ENCODE peak calls at places on chromosomes 3 and 15, in four cellular contexts. One of them, this sample, is unnamed. For H3K9me3, the result is how much of the 10 kb centered on the place peaks cover.

GRCh38 chr15:78422571-78423340 is 15.3 kb upstream of the IREB2 start:
- DNase-seq in pancreas: peak
- DNase-seq in OCI-LY7: peak
- DNase-seq in mammary epithelial cell: peak
- DNase-seq in this sample: peak

GRCh38 chr15:75672646-75673425 is 25.1 kb downstream of the SNX33 start:
- DNase-seq in pancreas: peak
- DNase-seq in OCI-LY7: no peak
- DNase-seq in mammary epithelial cell: no peak
- DNase-seq in this sample: no peak

GRCh38 chr3:39237012-39237411 is 42.8 kb downstream of the CX3CR1 start:
- DNase-seq in pancreas: no peak
- DNase-seq in OCI-LY7: no peak
- DNase-seq in mammary epithelial cell: no peak
- DNase-seq in this sample: no peak

GRCh38 chr15:63462053-63462452 is 42.3 kb upstream of the USP3 start:
- DNase-seq in pancreas: no peak
- DNase-seq in OCI-LY7: no peak
- DNase-seq in mammary epithelial cell: no peak
- DNase-seq in this sample: no peak

GRCh38 chr3:72031581-72031980 is 246.6 kb upstream of the PROK2 start:
- DNase-seq in pancreas: no peak
- DNase-seq in OCI-LY7: no peak
- DNase-seq in mammary epithelial cell: peak
- DNase-seq in this sample: peak

GRCh38 chr3:31960793-31961431 is 20.1 kb downstream of the OSBPL10 start:
- DNase-seq in pancreas: no peak
- DNase-seq in OCI-LY7: peak
- DNase-seq in mammary epithelial cell: peak
- DNase-seq in this sample: no peak

GRCh38 chr3:193711964-193712598 is 119.1 kb downstream of the OPA1 start:
- DNase-seq in pancreas: no peak
- DNase-seq in OCI-LY7: no peak
- DNase-seq in mammary epithelial cell: no peak
- DNase-seq in this sample: no peak

GRCh38 chr15:83658406-83658805 is 4.5 kb downstream of the ADAMTSL3 start:
- DNase-seq in pancreas: no peak
- DNase-seq in OCI-LY7: no peak
- DNase-seq in mammary epithelial cell: no peak
- DNase-seq in this sample: no peak

GRCh38 chr3:113079532-113079931 is 88.7 kb downstream of the GTPBP8 start:
- DNase-seq in pancreas: no peak
- DNase-seq in OCI-LY7: no peak
- DNase-seq in mammary epithelial cell: no peak
- DNase-seq in this sample: no peak

GRCh38 chr3:152071924-152072323 is 196.8 kb upstream of the MBNL1 start:
- DNase-seq in pancreas: no peak
- DNase-seq in OCI-LY7: peak
- DNase-seq in mammary epithelial cell: peak
- DNase-seq in this sample: no peak

GRCh38 chr3:118823626-118824025 is 211.0 kb downstream of the IGSF11 start:
- DNase-seq in pancreas: no peak
- DNase-seq in OCI-LY7: no peak
- DNase-seq in mammary epithelial cell: no peak
- DNase-seq in this sample: no peak

GRCh38 chr3:36792342-36792741 is 28.0 kb upstream of the DCLK3 start:
- DNase-seq in pancreas: no peak
- DNase-seq in OCI-LY7: peak
- DNase-seq in mammary epithelial cell: peak
- DNase-seq in this sample: no peak

GRCh38 chr3:111904376-111905241 is 45.5 kb downstream of the PHLDB2 start:
- DNase-seq in pancreas: no peak
- DNase-seq in OCI-LY7: no peak
- DNase-seq in mammary epithelial cell: peak
- DNase-seq in this sample: no peak

GRCh38 chr15:67917037-67917436 is 77.2 kb upstream of the RNU6-1 start:
- DNase-seq in pancreas: no peak
- DNase-seq in OCI-LY7: no peak
- DNase-seq in mammary epithelial cell: peak
- DNase-seq in this sample: no peak

GRCh38 chr3:13484861-13485590 is 4.9 kb downstream of the HDAC11 start:
- DNase-seq in pancreas: peak
- DNase-seq in OCI-LY7: no peak
- DNase-seq in mammary epithelial cell: peak
- DNase-seq in this sample: peak

GRCh38 chr15:93223803-93224202 is 134.8 kb upstream of the RGMA start:
- DNase-seq in pancreas: no peak
- DNase-seq in OCI-LY7: no peak
- DNase-seq in mammary epithelial cell: no peak
- DNase-seq in this sample: no peak

GRCh38 chr3:8503871-8504610 is 2.4 kb downstream of the LMCD1 start:
- DNase-seq in pancreas: no peak
- DNase-seq in OCI-LY7: peak
- DNase-seq in mammary epithelial cell: no peak
- DNase-seq in this sample: no peak

GRCh38 chr3:61830111-61830400 is 268.7 kb downstream of the PTPRG start:
- DNase-seq in pancreas: no peak
- DNase-seq in OCI-LY7: no peak
- DNase-seq in mammary epithelial cell: no peak
- DNase-seq in this sample: no peak

GRCh38 chr3:61828158-61828874 is 266.9 kb downstream of the PTPRG start:
- DNase-seq in pancreas: no peak
- DNase-seq in OCI-LY7: no peak
- DNase-seq in mammary epithelial cell: no peak
- DNase-seq in this sample: no peak

GRCh38 chr3:61832375-61833229 is 271.2 kb downstream of the PTPRG start:
- DNase-seq in pancreas: no peak
- DNase-seq in OCI-LY7: no peak
- DNase-seq in mammary epithelial cell: no peak
- DNase-seq in this sample: no peak

GRCh38 chr3:61828880-61829279 is 267.5 kb downstream of the PTPRG start:
- DNase-seq in pancreas: no peak
- DNase-seq in OCI-LY7: no peak
- DNase-seq in mammary epithelial cell: no peak
- DNase-seq in this sample: no peak

GRCh38 chr3:61829301-61830110 is 268.1 kb downstream of the PTPRG start:
- DNase-seq in pancreas: no peak
- DNase-seq in OCI-LY7: no peak
- DNase-seq in mammary epithelial cell: no peak
- DNase-seq in this sample: no peak
- H3K27ac ChIP-seq in pancreas: no peak
- H3K27ac ChIP-seq in OCI-LY7: no peak
- H3K27ac ChIP-seq in mammary epithelial cell: no peak
- H3K27ac ChIP-seq in this sample: peak

DNA sequence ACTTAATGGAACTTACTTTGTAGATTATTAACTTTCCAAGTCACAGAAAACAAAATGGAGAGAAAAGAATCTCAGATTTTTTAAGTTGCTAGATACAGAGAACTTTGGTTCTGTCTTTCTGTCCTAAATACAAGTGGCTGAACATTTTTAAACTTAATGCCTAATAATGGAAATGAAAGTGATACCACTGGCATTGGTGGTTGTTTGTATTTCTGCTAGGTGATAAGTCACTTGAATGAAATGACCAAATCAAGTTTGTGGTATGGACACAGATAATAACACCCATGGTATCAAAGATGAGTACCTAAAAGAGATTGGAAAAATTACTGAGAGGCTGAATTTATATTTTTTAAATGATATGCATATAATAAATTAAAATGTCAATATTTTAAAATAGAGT is 502.1 kb downstream of the CNTN6 start:
- DNase-seq in pancreas: no peak
- DNase-seq in OCI-LY7: no peak
- DNase-seq in mammary epithelial cell: no peak
- DNase-seq in this sample: no peak
- H3K9me3 ChIP-seq in pancreas: under half
- H3K9me3 ChIP-seq in OCI-LY7: under half
- H3K9me3 ChIP-seq in mammary epithelial cell: under half
- H3K9me3 ChIP-seq in this sample: under half

GRCh38 chr3:65617209-65617608 is 421.5 kb downstream of the MAGI1 start:
- DNase-seq in pancreas: no peak
- DNase-seq in OCI-LY7: no peak
- DNase-seq in mammary epithelial cell: no peak
- DNase-seq in this sample: no peak

GRCh38 chr3:65617787-65618186 is 420.9 kb downstream of the MAGI1 start:
- DNase-seq in pancreas: no peak
- DNase-seq in OCI-LY7: no peak
- DNase-seq in mammary epithelial cell: no peak
- DNase-seq in this sample: no peak

GRCh38 chr3:65615329-65615728 is 423.4 kb downstream of the MAGI1 start:
- DNase-seq in pancreas: no peak
- DNase-seq in OCI-LY7: no peak
- DNase-seq in mammary epithelial cell: no peak
- DNase-seq in this sample: no peak

GRCh38 chr3:65614585-65614984 is 424.1 kb downstream of the MAGI1 start:
- DNase-seq in pancreas: no peak
- DNase-seq in OCI-LY7: no peak
- DNase-seq in mammary epithelial cell: no peak
- DNase-seq in this sample: no peak

GRCh38 chr3:65616563-65616962 is 422.2 kb downstream of the MAGI1 start:
- DNase-seq in pancreas: no peak
- DNase-seq in OCI-LY7: no peak
- DNase-seq in mammary epithelial cell: no peak
- DNase-seq in this sample: no peak
- H3K27ac ChIP-seq in pancreas: no peak
- H3K27ac ChIP-seq in OCI-LY7: no peak
- H3K27ac ChIP-seq in mammary epithelial cell: no peak
- H3K27ac ChIP-seq in this sample: no peak

GRCh38 chr3:63874769-63875168 is 11.1 kb downstream of the ATXN7 start:
- DNase-seq in pancreas: no peak
- DNase-seq in OCI-LY7: no peak
- DNase-seq in mammary epithelial cell: no peak
- DNase-seq in this sample: no peak
- H3K9me3 ChIP-seq in pancreas: under half
- H3K9me3 ChIP-seq in OCI-LY7: under half
- H3K9me3 ChIP-seq in mammary epithelial cell: under half
- H3K9me3 ChIP-seq in this sample: under half

DNA sequence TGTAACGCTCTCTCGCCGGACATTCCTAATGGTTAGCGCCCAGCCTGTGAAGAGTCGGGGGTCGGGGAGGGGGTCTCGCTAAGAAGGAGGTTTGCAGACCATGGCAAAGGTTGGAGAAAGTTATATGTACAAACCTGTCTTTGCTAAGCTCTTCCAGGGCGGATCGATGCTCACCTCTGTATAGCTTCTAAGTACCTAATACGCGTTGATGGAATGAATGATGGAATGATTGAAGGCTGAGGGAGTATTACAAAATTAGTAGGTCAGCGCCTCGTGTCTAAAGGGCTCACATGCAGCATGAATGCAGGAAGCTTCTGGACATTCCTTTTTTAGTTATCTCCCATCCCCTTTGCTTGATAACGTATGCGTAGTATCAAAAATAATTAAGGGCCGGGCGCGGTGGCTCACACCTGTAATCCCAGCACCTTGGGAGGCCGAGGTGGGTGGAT is 305 bp upstream of the KPNA1 start:
- DNase-seq in pancreas: no peak
- DNase-seq in OCI-LY7: no peak
- DNase-seq in mammary epithelial cell: no peak
- DNase-seq in this sample: no peak
- H3K27ac ChIP-seq in pancreas: peak
- H3K27ac ChIP-seq in OCI-LY7: peak
- H3K27ac ChIP-seq in mammary epithelial cell: peak
- H3K27ac ChIP-seq in this sample: peak

DNA sequence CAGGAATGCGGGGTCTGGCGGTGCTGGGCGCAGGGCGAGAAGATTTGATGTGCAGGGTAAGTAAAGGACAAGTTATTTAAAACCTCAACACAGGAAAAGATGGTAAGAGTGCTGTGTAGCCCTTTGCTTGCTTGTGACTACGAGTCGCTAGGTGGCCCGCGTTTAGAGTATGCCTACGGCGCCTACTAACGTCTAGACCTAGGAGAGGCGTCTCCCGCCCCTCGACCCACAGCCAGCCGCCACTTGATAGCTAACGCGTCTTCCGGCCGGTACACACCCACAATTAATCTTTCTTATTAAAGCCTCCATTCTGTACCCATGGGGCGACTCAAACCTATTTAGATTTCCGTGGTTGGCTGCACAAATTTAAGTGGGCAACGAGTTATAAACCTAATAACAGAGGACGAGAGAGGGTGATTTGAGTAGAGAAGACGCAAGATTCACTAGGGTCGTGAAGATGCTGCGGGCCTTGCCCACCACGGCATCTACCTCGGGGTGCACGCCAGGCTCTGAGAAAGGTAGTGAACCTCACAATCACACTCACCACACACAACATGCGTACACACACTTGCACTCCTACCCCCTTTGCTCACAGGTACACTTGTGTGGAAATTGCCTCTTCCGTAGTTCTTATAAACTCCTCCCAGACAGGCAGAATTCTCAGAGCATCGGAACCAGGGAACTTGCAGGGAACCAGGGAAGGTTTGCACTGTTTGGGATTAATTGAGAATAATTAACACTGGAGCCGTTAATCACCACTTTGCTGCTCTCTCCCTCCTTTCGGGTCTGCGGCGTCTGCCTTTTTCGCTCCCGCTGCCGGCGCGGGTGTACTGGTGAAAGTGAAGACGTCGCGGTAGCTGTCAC is 12.1 kb downstream of the SOX2 start:
- DNase-seq in pancreas: no peak
- DNase-seq in OCI-LY7: no peak
- DNase-seq in mammary epithelial cell: no peak
- DNase-seq in this sample: no peak
- H3K9me3 ChIP-seq in pancreas: under half
- H3K9me3 ChIP-seq in OCI-LY7: under half
- H3K9me3 ChIP-seq in mammary epithelial cell: under half
- H3K9me3 ChIP-seq in this sample: under half

GRCh38 chr3:131669590-131669989 is 166.8 kb upstream of the MRPL3 start:
- DNase-seq in pancreas: no peak
- DNase-seq in OCI-LY7: no peak
- DNase-seq in mammary epithelial cell: no peak
- DNase-seq in this sample: no peak
- H3K27ac ChIP-seq in pancreas: no peak
- H3K27ac ChIP-seq in OCI-LY7: no peak
- H3K27ac ChIP-seq in mammary epithelial cell: no peak
- H3K27ac ChIP-seq in this sample: no peak

GRCh38 chr15:26555898-26556297 is 217.0 kb downstream of the GABRB3 start:
- DNase-seq in pancreas: no peak
- DNase-seq in OCI-LY7: no peak
- DNase-seq in mammary epithelial cell: no peak
- DNase-seq in this sample: no peak
- H3K9me3 ChIP-seq in pancreas: under half
- H3K9me3 ChIP-seq in OCI-LY7: under half
- H3K9me3 ChIP-seq in mammary epithelial cell: under half
- H3K9me3 ChIP-seq in this sample: under half

GRCh38 chr15:66894986-66895780 is 170.2 kb upstream of the SMAD3 start:
- DNase-seq in pancreas: no peak
- DNase-seq in OCI-LY7: no peak
- DNase-seq in mammary epithelial cell: no peak
- DNase-seq in this sample: no peak
- H3K27ac ChIP-seq in pancreas: no peak
- H3K27ac ChIP-seq in OCI-LY7: no peak
- H3K27ac ChIP-seq in mammary epithelial cell: no peak
- H3K27ac ChIP-seq in this sample: no peak